ENCODE peak calls at places on chromosomes 4 and X, in nine cellular contexts. F, G, D, W, E, R, N, U and K are unnamed samples.

GRCh38 chr4:144709793-144710525 is 64.0 kb downstream of the HHIP start:
- DNase-seq in R (no peak), E (no peak), D (no peak), F (no peak), W (peak; percentile 47), U (no peak), G (no peak), N (peak; percentile 97), K (no peak)

GRCh38 chrX:49880668-49881067 is 1.4 kb downstream of the USP27X start:
- DNase-seq in R (no peak), N (no peak), U (no peak), G (no peak), F (no peak), W (no peak), E (no peak), D (no peak), K (no peak)

GRCh38 chrX:27842867-27843266 is 35.1 kb downstream of the MAGEB10 start:
- DNase-seq in E (no peak), F (no peak), G (no peak), W (no peak), N (no peak), D (no peak), U (no peak), R (no peak), K (no peak)

GRCh38 chrX:51893931-51894696 is 691 bp downstream of the MAGED1 start:
- DNase-seq in E (no peak), U (peak; percentile 5), F (peak; percentile 42), D (peak; percentile 29), N (no peak), R (no peak), G (peak; percentile 16), W (no peak), K (peak; percentile 0)

GRCh38 chr4:187603093-187603395 is 392.5 kb upstream of the ZFP42 start:
- DNase-seq in R (no peak), N (peak; percentile 55), G (no peak), U (no peak), F (no peak), D (no peak), E (no peak), W (peak; percentile 60), K (no peak)

GRCh38 chrX:42752730-42753129 is 25.2 kb downstream of the PPP1R2C start:
- DNase-seq in N (no peak), D (peak; percentile 34), G (no peak), W (no peak), U (no peak), F (no peak), E (peak; percentile 6), R (no peak), K (no peak)

GRCh38 chr4:113311047-113311446 is 261.6 kb downstream of the ANK2 start:
- DNase-seq in N (peak; percentile 73), R (no peak), F (no peak), E (no peak), W (no peak), G (no peak), U (no peak), D (no peak), K (no peak)

GRCh38 chrX:47662144-47662657 is 3.2 kb upstream of the UXT start:
- DNase-seq in U (no peak), E (no peak), D (no peak), F (no peak), W (peak; percentile 58), G (no peak), R (no peak), N (peak; percentile 95), K (no peak)

GRCh38 chrX:129654652-129655546 is at the start of gene APLN:
- DNase-seq in D (peak; percentile 52), E (peak; percentile 69), G (peak; percentile 6), U (peak; percentile 32), W (peak; percentile 61), F (peak; percentile 77), R (no peak), N (peak; percentile 37), K (peak; percentile 20)

GRCh38 chr4:149050840-149051239 is 608.6 kb upstream of the NR3C2 start:
- DNase-seq in R (no peak), W (no peak), F (no peak), U (no peak), G (no peak), D (no peak), E (no peak), N (no peak), K (no peak)

GRCh38 chr4:110637408-110638131 is 14.7 kb upstream of the PITX2 start:
- DNase-seq in R (no peak), G (no peak), U (peak; percentile 35), W (peak; percentile 22), F (no peak), N (no peak), D (no peak), E (no peak), K (no peak)

GRCh38 chrX:72081605-72082320 is 50.0 kb downstream of the RTL5 start:
- DNase-seq in G (no peak), N (no peak), U (no peak), D (no peak), E (no peak), R (no peak), W (no peak), F (no peak), K (no peak)

GRCh38 chr4:100736651-100737450 is 219.0 kb upstream of the EMCN start:
- DNase-seq in D (no peak), R (no peak), U (no peak), F (no peak), E (no peak), W (peak; percentile 60), G (peak; percentile 30), N (peak; percentile 83), K (no peak)

GRCh38 chr4:181193162-181193930 is 1049.9 kb upstream of the TENM3 start:
- DNase-seq in E (no peak), D (no peak), R (no peak), U (no peak), N (no peak), F (no peak), W (no peak), G (no peak), K (no peak)

GRCh38 chr4:119040711-119041185 is 94.9 kb upstream of the MYOZ2 start:
- DNase-seq in N (peak; percentile 74), R (no peak), F (no peak), D (no peak), E (no peak), W (peak; percentile 66), G (peak; percentile 20), U (no peak), K (no peak)

GRCh38 chr4:153940916-153941315 is 152.0 kb upstream of the SFRP2 start:
- DNase-seq in E (no peak), F (no peak), N (no peak), R (no peak), D (no peak), G (no peak), U (no peak), W (no peak), K (no peak)

GRCh38 chrX:39398215-39398972 is 597.1 kb downstream of the MID1IP1 start:
- DNase-seq in W (no peak), D (no peak), F (no peak), E (no peak), U (no peak), N (no peak), G (no peak), R (no peak), K (no peak)

GRCh38 chrX:120677017-120677652 is 47.3 kb upstream of the C1GALT1C1 start:
- DNase-seq in U (no peak), W (no peak), E (no peak), R (no peak), F (no peak), N (peak; percentile 2), D (no peak), G (no peak), K (no peak)

GRCh38 chrX:30893206-30893605 is 4.2 kb upstream of the TAB3 start:
- DNase-seq in D (no peak), R (no peak), U (no peak), W (no peak), N (peak; percentile 69), F (no peak), G (no peak), E (no peak), K (no peak)

GRCh38 chr4:165971941-165972340 is 98.9 kb downstream of the TLL1 start:
- DNase-seq in R (no peak), W (no peak), G (no peak), D (no peak), N (peak; percentile 92), E (no peak), U (no peak), F (no peak), K (no peak)

GRCh38 chrX:131747173-131747572 is 203.3 kb downstream of the OR13H1 start:
- DNase-seq in D (peak; percentile 56), R (no peak), F (no peak), G (peak; percentile 30), E (no peak), W (no peak), N (peak; percentile 86), U (no peak), K (peak; percentile 10)

GRCh38 chr4:168124008-168124641 is 31.8 kb downstream of the ANXA10 start:
- DNase-seq in F (no peak), G (no peak), U (no peak), W (no peak), R (no peak), N (no peak), D (no peak), E (no peak), K (no peak)

GRCh38 chrX:143788265-143788664 is 67.7 kb upstream of the SPANXN2 start:
- DNase-seq in R (no peak), E (no peak), G (no peak), N (peak; percentile 49), U (no peak), D (no peak), F (no peak), W (peak; percentile 4), K (no peak)